ENCODE peak calls at places on chromosome 21, in eight cellular contexts. H, R, U, V, O, I, K and Q are unnamed samples.

GRCh38 chr21:42455196-42455595 is 40.8 kb downstream of the RSPH1 start:
- DNase-seq in H (peak; percentile 44), O (no peak), R (no peak), K (no peak), I (no peak), U (no peak), V (no peak), Q (no peak)

GRCh38 chr21:15592271-15592860 is 137.4 kb upstream of the USP25 start:
- DNase-seq in O (no peak), H (no peak), I (peak; percentile 10), V (no peak), U (no peak), R (peak; percentile 37), K (peak; percentile 3), Q (no peak)

GRCh38 chr21:16541366-16541765 is 811.6 kb downstream of the USP25 start:
- DNase-seq in K (no peak), U (no peak), V (no peak), I (no peak), H (no peak), O (no peak), R (no peak), Q (no peak)

GRCh38 chr21:43659136-43660000 is at the start of the genes HSF2BP and RRP1B:
- DNase-seq in O (peak; percentile 88), K (peak; percentile 87), I (peak; percentile 98), R (peak; percentile 83), V (peak; percentile 80), H (peak; percentile 88), U (peak; percentile 74), Q (no peak)

GRCh38 chr21:16815228-16815627 is 697.6 kb upstream of the CXADR start:
- DNase-seq in H (no peak), U (no peak), O (no peak), R (no peak), V (no peak), K (no peak), I (no peak), Q (no peak)

GRCh38 chr21:45593162-45594022 is 50.1 kb upstream of the PCBP3 start:
- DNase-seq in R (no peak), K (no peak), U (no peak), V (peak; percentile 7), O (no peak), I (no peak), H (no peak), Q (peak; percentile 6)

GRCh38 chr21:42063206-42063577 is 7.9 kb upstream of the UMODL1 start:
- DNase-seq in H (peak; percentile 48), O (no peak), R (peak; percentile 68), K (no peak), V (no peak), I (no peak), U (peak; percentile 72), Q (no peak)

GRCh38 chr21:34054259-34054658 is 19.1 kb upstream of the MRPS6 start:
- DNase-seq in V (no peak), I (no peak), H (no peak), U (no peak), R (peak; percentile 25), O (no peak), K (no peak), Q (no peak)

GRCh38 chr21:33947451-33948095 is 32.0 kb upstream of the ATP5PO start:
- DNase-seq in K (peak; percentile 32), U (peak; percentile 82), R (peak; percentile 73), H (peak; percentile 79), I (no peak), V (peak; percentile 62), O (peak; percentile 77), Q (no peak)

GRCh38 chr21:44267655-44268142 is 6.0 kb upstream of the DNMT3L start:
- DNase-seq in R (no peak), V (peak; percentile 66), I (peak; percentile 72), H (no peak), O (peak; percentile 52), U (no peak), K (no peak), Q (peak; percentile 80)

GRCh38 chr21:39221997-39222486 is 38.8 kb upstream of the PSMG1 start:
- DNase-seq in H (no peak), R (no peak), K (no peak), O (no peak), U (no peak), I (no peak), V (no peak), Q (no peak)

DNA sequence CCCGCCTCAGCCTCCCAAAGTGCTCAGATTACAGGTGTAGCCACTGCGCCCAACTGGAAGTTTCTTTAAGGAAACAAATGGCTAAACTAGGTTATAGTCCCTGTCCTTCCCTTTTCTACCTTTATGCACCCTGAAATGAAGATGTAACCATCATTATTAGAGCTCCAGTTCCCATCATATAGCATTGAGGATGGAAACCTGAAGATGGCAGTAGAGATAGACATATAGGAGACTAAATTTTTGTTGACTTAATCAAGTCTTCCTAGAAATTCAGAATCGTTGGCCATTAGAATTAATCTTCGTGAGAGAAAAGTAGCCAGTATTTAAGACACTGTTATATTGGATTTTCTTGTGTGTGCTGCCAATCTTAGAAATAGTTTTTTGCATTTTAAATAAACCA is 1016.3 kb upstream of the NCAM2 start:
- DNase-seq in H (no peak), O (no peak), V (no peak), K (no peak), U (no peak), I (no peak), R (no peak), Q (no peak)
- TF ChIP-seq CTCF in H (no peak), O (no peak), V (no peak), K (no peak), U (no peak), I (no peak), R (no peak), Q (peak; percentile 55)

GRCh38 chr21:36169465-36170128 is 13.0 kb downstream of the DOP1B start:
- DNase-seq in U (no peak), H (no peak), O (no peak), V (peak; percentile 28), K (no peak), R (no peak), I (no peak), Q (peak; percentile 46)
- TF ChIP-seq CTCF in U (no peak), H (no peak), O (no peak), V (no peak), K (no peak), R (no peak), I (no peak), Q (peak; percentile 22)

DNA sequence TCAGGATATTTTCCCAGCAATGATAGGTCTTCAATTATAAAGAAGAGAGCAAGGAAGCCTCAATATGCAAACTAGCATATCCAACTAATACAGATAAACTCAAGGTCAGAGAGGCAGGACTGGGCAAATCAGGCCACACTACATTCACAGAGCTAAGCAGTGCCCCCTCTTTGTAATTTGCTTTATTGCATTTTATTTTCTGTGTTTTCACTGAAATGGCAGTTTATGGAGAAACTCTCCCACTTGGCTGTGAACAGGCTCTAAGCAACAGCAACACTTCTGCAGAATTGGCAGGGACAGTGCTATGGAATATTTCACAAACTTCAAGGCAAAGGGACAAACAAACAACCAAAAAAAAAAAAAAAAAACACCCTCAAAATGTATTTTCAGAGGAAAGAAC is 93.4 kb upstream of the SOD1 start:
- DNase-seq in R (no peak), K (no peak), U (no peak), O (no peak), H (no peak), V (no peak), I (no peak), Q (no peak)
- TF ChIP-seq CTCF in R (no peak), K (no peak), U (no peak), O (no peak), H (no peak), V (no peak), I (no peak), Q (peak; percentile 61)

GRCh38 chr21:23131177-23131576 is 2133.0 kb downstream of the NCAM2 start:
- DNase-seq in O (no peak), R (no peak), H (no peak), I (no peak), K (no peak), U (no peak), V (peak; percentile 14), Q (no peak)
- TF ChIP-seq CTCF in O (no peak), R (no peak), H (no peak), I (no peak), K (no peak), U (no peak), V (no peak), Q (peak; percentile 31)

DNA sequence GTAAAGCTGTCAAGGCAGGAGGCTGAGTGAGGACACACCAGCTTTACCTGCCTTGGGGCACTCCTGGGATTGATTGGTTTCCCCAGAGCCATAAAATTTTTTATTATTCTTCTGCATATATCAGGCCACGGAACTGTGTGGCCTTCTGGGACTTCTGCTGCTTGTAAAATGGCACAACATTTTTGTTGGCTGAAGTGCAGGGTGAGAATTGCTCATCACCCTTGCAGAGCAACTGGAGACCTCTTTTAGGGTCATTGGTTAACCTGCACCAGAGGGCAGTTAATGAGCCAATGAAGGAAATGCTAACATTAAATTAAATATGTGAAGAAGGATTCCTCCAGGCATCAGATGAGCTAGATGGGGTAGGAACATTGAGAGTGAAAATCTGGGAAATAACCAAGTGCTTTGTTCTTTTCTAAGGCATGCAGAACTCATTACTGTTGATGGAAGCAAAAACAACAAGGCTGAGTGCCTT is 87.7 kb downstream of the LTN1 start:
- DNase-seq in O (no peak), V (no peak), H (no peak), I (no peak), K (no peak), R (peak; percentile 51), U (no peak), Q (no peak)
- TF ChIP-seq CTCF in O (no peak), V (no peak), H (no peak), I (no peak), K (no peak), R (no peak), U (no peak), Q (no peak)

GRCh38 chr21:31107871-31108270 is 69.6 kb upstream of the KRTAP19-8 start:
- DNase-seq in I (no peak), H (no peak), O (no peak), V (no peak), R (no peak), U (no peak), K (no peak), Q (no peak)

GRCh38 chr21:31107151-31107785 is 69.0 kb upstream of the KRTAP19-8 start:
- DNase-seq in V (no peak), R (no peak), I (no peak), K (no peak), H (no peak), U (no peak), O (no peak), Q (no peak)

GRCh38 chr21:31110430-31110829 is 72.2 kb upstream of the KRTAP19-8 start:
- DNase-seq in O (no peak), I (no peak), V (no peak), K (no peak), R (no peak), H (no peak), U (no peak), Q (no peak)

GRCh38 chr21:31111093-31111492 is 72.8 kb upstream of the KRTAP19-8 start:
- DNase-seq in H (no peak), I (no peak), R (no peak), K (no peak), V (no peak), O (no peak), U (no peak), Q (no peak)

GRCh38 chr21:31108969-31109368 is 70.7 kb upstream of the KRTAP19-8 start:
- DNase-seq in H (no peak), U (no peak), I (no peak), V (no peak), K (no peak), O (no peak), R (no peak), Q (no peak)
- TF ChIP-seq CTCF in H (no peak), U (no peak), I (no peak), V (no peak), K (no peak), O (no peak), R (no peak), Q (peak; percentile 73)